ENCODE peak calls at places on chromosomes 6 and 20, in five cellular contexts. N is PC-9, K is AG08396, E is BJ, P is NCI-H1105. X is an unnamed sample.

GRCh38 chr20:40741507-40742106 is 52.6 kb upstream of the MAFB start:
- DNase-seq in N (no peak), K (peak), E (no peak), P (peak), X (no peak)

GRCh38 chr20:44448753-44449546 is 26.7 kb upstream of the TTPAL start:
- DNase-seq in N (no peak), K (no peak), E (no peak), P (no peak), X (no peak)

GRCh38 chr6:162603231-162603630 is 124.3 kb downstream of the PRKN start:
- DNase-seq in N (no peak), K (no peak), E (no peak), P (no peak), X (no peak)

GRCh38 chr6:43077981-43078411 is 1.9 kb downstream of the PTK7 start:
- DNase-seq in N (no peak), K (peak), E (no peak), P (no peak), X (no peak)

GRCh38 chr6:140915001-140915950 is 1217.4 kb upstream of the GJE1 start:
- DNase-seq in N (no peak), K (no peak), E (no peak), P (peak), X (no peak)

GRCh38 chr20:9926476-9926875 is 87.6 kb upstream of the PAK5 start:
- DNase-seq in N (no peak), K (no peak), E (no peak), P (no peak), X (no peak)

GRCh38 chr6:14987490-14987889 is 258.4 kb upstream of the JARID2 start:
- DNase-seq in N (no peak), K (no peak), E (no peak), P (no peak), X (no peak)

GRCh38 chr6:112296122-112296521 is 41.8 kb upstream of the LAMA4 start:
- DNase-seq in N (peak), K (peak), E (no peak), P (no peak), X (no peak)

GRCh38 chr6:158058156-158058723 is 76.6 kb downstream of the SYNJ2 start:
- DNase-seq in N (no peak), K (no peak), E (no peak), P (no peak), X (no peak)

GRCh38 chr6:126180585-126180984 is 159.3 kb upstream of the CENPW start:
- DNase-seq in N (peak), K (peak), E (peak), P (no peak), X (no peak)

GRCh38 chr6:5695260-5696245 is 311.2 kb downstream of the NRN1 start:
- DNase-seq in N (no peak), K (peak), E (peak), P (no peak), X (no peak)

GRCh38 chr6:55276745-55277627 is 50.3 kb upstream of the GFRAL start:
- DNase-seq in N (peak), K (peak), E (peak), P (peak), X (no peak)

GRCh38 chr20:3744806-3745685 is 12.6 kb downstream of the HSPA12B start:
- DNase-seq in N (peak), K (no peak), E (no peak), P (peak), X (peak)

GRCh38 chr6:166419268-166419667 is 36.5 kb upstream of the MPC1 start:
- DNase-seq in N (no peak), K (no peak), E (no peak), P (no peak), X (no peak)

GRCh38 chr20:50930139-50931047 is 844 bp downstream of the ADNP start:
- DNase-seq in N (no peak), K (peak), E (no peak), P (no peak), X (peak)